ENCODE peak calls at places on chromosome 21, in seven cellular contexts. H, W, I, X, K, O and A are unnamed samples.

GRCh38 chr21:45376459-45377324 is 28.3 kb upstream of the COL18A1 start:
- DNase-seq in I (no peak), O (no peak), K (no peak), W (no peak), H (no peak), X (no peak), A (no peak)

GRCh38 chr21:33940846-33941245 is 25.2 kb upstream of the ATP5PO start:
- DNase-seq in O (no peak), X (no peak), H (no peak), K (no peak), I (no peak), W (peak; percentile 16), A (no peak)

GRCh38 chr21:16534408-16535099 is 804.8 kb downstream of the USP25 start:
- DNase-seq in I (no peak), W (peak; percentile 28), H (no peak), X (no peak), K (no peak), O (no peak), A (no peak)

GRCh38 chr21:33101300-33102005 is 31.5 kb downstream of the OLIG1 start:
- DNase-seq in X (no peak), H (no peak), K (no peak), O (no peak), I (no peak), W (no peak), A (no peak)

GRCh38 chr21:36743446-36743845 is 44.5 kb downstream of the SIM2 start:
- DNase-seq in I (no peak), O (no peak), H (no peak), X (no peak), K (no peak), W (no peak), A (no peak)

GRCh38 chr21:44844256-44844655 is 26.4 kb upstream of the SUMO3 start:
- DNase-seq in O (no peak), K (no peak), H (no peak), X (no peak), W (no peak), I (no peak), A (no peak)

GRCh38 chr21:26164311-26164710 is 6.3 kb downstream of the APP start:
- DNase-seq in O (no peak), I (no peak), H (no peak), W (no peak), K (no peak), X (no peak), A (no peak)

GRCh38 chr21:31520506-31521163 is 138.9 kb upstream of the SOD1 start:
- DNase-seq in X (no peak), I (no peak), H (no peak), K (no peak), W (no peak), O (no peak), A (no peak)

GRCh38 chr21:37159053-37159776 is 86.2 kb downstream of the TTC3 start:
- DNase-seq in I (peak; percentile 78), H (no peak), O (no peak), W (no peak), K (no peak), X (no peak), A (no peak)

GRCh38 chr21:26719750-26720149 is 125.5 kb downstream of the ADAMTS1 start:
- DNase-seq in K (no peak), O (no peak), I (no peak), X (no peak), H (no peak), W (no peak), A (no peak)

GRCh38 chr21:37060296-37060695 is 12.6 kb downstream of the PIGP start:
- DNase-seq in I (peak; percentile 67), W (peak; percentile 97), O (no peak), X (no peak), H (no peak), K (no peak), A (no peak)

GRCh38 chr21:18274370-18274769 is 29.7 kb downstream of the CHODL start:
- DNase-seq in H (no peak), K (no peak), W (no peak), I (no peak), O (no peak), X (no peak), A (no peak)

GRCh38 chr21:35643176-35643575 is 417.1 kb downstream of the SETD4 start:
- DNase-seq in I (no peak), W (peak; percentile 96), O (no peak), H (peak; percentile 8), K (no peak), X (no peak), A (no peak)

GRCh38 chr21:38095220-38095619 is 161.6 kb upstream of the KCNJ15 start:
- DNase-seq in H (no peak), W (no peak), I (no peak), O (no peak), X (no peak), K (no peak), A (no peak)

GRCh38 chr21:27268290-27268689 is 301.4 kb upstream of the ADAMTS5 start:
- DNase-seq in I (no peak), X (no peak), H (no peak), W (no peak), K (no peak), O (no peak), A (no peak)